ENCODE peak calls at places on chromosomes 4 and X, in five cellular contexts. Y is heart left ventricle, M is right cardiac atrium, Z is left ventricle myocardium inferior, U is lower lobe of right lung. J is an unnamed sample. For H3K9me3, the result is how much of the 10 kb centered on the place peaks cover.

GRCh38 chr4:51906167-51906647 is 63.3 kb downstream of the DCUN1D4 start:
- DNase-seq in Y (no peak), M (no peak), U (no peak), Z (no peak), J (no peak)

GRCh38 chr4:176302283-176303275 is 17.2 kb upstream of the SPCS3 start:
- DNase-seq in Y (no peak), M (no peak), U (no peak), Z (no peak), J (no peak)

GRCh38 chr4:151953286-151953685 is 192.5 kb upstream of the GATB start:
- DNase-seq in M (no peak), Z (no peak), U (no peak), Y (no peak), J (no peak)

GRCh38 chr4:123421227-123421941 is 24.8 kb downstream of the SPRY1 start:
- DNase-seq in U (no peak), Z (no peak), Y (no peak), M (no peak), J (no peak)

GRCh38 chrX:86946569-86946968 is 571.0 kb upstream of the KLHL4 start:
- DNase-seq in Y (no peak), Z (no peak), M (no peak), U (no peak), J (no peak)

GRCh38 chrX:39309018-39309620 is 507.9 kb downstream of the MID1IP1 start:
- DNase-seq in M (no peak), U (no peak), Y (no peak), Z (no peak), J (no peak)

GRCh38 chr4:139656614-139657486 is 8.8 kb upstream of the MGST2 start:
- DNase-seq in Z (peak), M (peak), Y (peak), U (peak), J (no peak)

GRCh38 chr4:98557497-98557896 is 100.9 kb downstream of the TSPAN5 start:
- DNase-seq in Z (no peak), M (no peak), Y (no peak), U (peak), J (no peak)

GRCh38 chrX:125132274-125132673 is 187.4 kb upstream of the TEX13C start:
- DNase-seq in Z (no peak), U (no peak), Y (no peak), M (no peak), J (no peak)

GRCh38 chr4:186918466-186918865 is 194.8 kb upstream of the FAT1 start:
- DNase-seq in U (no peak), Y (no peak), M (no peak), Z (no peak), J (no peak)

GRCh38 chrX:40806511-40807220 is 71.3 kb upstream of the MED14 start:
- DNase-seq in U (no peak), Z (no peak), Y (no peak), M (no peak), J (no peak)

GRCh38 chr4:153188966-153189801 is 15.1 kb upstream of the TRIM2 start:
- DNase-seq in M (no peak), Y (no peak), U (no peak), Z (no peak), J (no peak)

GRCh38 chr4:3413217-3413671 is 28.5 kb upstream of the HGFAC start:
- DNase-seq in U (peak), M (no peak), Y (no peak), Z (no peak), J (no peak)

GRCh38 chr4:88609387-88609786 is 17.1 kb downstream of the HERC3 start:
- DNase-seq in Z (no peak), Y (no peak), U (no peak), M (no peak), J (no peak)

GRCh38 chrX:134244043-134244442 is 7.1 kb downstream of the CCDC160 start:
- DNase-seq in U (no peak), Y (no peak), M (no peak), Z (no peak), J (no peak)

GRCh38 chr4:24796632-24797031 is 1.3 kb downstream of the SOD3 start:
- DNase-seq in M (no peak), Y (no peak), Z (no peak), U (no peak), J (no peak)

GRCh38 chr4:53489279-53489889 is 101.9 kb downstream of the LNX1 start:
- DNase-seq in Z (no peak), Y (no peak), M (no peak), U (no peak), J (no peak)

GRCh38 chr4:103400405-103400804 is 202.3 kb upstream of the CENPE start:
- DNase-seq in U (no peak), Z (no peak), M (no peak), Y (no peak), J (no peak)

GRCh38 chrX:63434665-63435064 is 83.5 kb upstream of the SPIN4 start:
- DNase-seq in Y (no peak), U (no peak), M (no peak), Z (no peak), J (no peak)

GRCh38 chr4:132065940-132066495 is 1083.1 kb upstream of the PCDH10 start:
- DNase-seq in Z (no peak), U (no peak), Y (no peak), M (no peak), J (no peak)

GRCh38 chrX:109886122-109886761 is 116.7 kb upstream of the TMEM164 start:
- DNase-seq in Z (peak), U (peak), Y (no peak), M (peak), J (no peak)

GRCh38 chrX:20063716-20064351 is 52.9 kb downstream of the MAP7D2 start:
- DNase-seq in Y (no peak), U (no peak), M (no peak), Z (no peak), J (no peak)

GRCh38 chrX:24196509-24196908 is 47.0 kb downstream of the ZFX start:
- DNase-seq in M (no peak), U (no peak), Y (no peak), Z (no peak), J (no peak)

GRCh38 chr4:92234393-92235176 is 69.2 kb upstream of the GRID2 start:
- DNase-seq in Z (no peak), U (no peak), M (no peak), Y (no peak), J (no peak)

GRCh38 chrX:44742480-44743155 is 101.2 kb upstream of the DUSP21 start:
- DNase-seq in M (no peak), Y (no peak), U (no peak), Z (no peak), J (no peak)

GRCh38 chrX:73847991-73848390 is 285.0 kb downstream of the CHIC1 start:
- DNase-seq in M (no peak), Z (no peak), U (no peak), Y (no peak), J (no peak)
- H3K9me3 ChIP-seq in M (under half), Z (under half), U (under half), Y (under half), J (under half)

GRCh38 chrX:53594354-53594753 is 92.2 kb downstream of the HUWE1 start:
- DNase-seq in M (no peak), U (no peak), Y (no peak), Z (no peak), J (no peak)
- H3K9me3 ChIP-seq in M (under half), U (under half), Y (under half), Z (under half), J (under half)

DNA sequence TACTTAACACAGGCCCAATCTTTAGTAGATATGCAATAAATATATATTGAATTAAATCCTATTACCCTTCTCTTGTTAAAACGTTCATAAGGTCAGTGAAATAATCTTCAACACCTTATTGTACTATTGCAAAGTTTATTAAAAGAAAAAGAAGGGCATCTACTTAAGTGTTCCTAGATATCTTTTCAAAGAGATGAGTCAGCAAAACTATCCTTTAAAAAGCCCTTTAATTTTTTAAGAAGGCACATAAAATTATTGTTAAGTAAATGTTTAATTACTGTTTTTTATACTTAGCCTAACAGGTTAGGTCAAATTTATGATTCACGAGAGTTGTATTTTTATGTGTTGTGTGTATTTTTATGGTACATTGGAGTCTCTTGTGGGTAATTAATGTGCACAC is 77.3 kb upstream of the PPP1R2C start:
- DNase-seq in M (no peak), Z (no peak), U (no peak), Y (no peak), J (no peak)
- H3K9me3 ChIP-seq in M (under half), Z (under half), U (under half), Y (under half), J (under half)

GRCh38 chr4:26950446-26950845 is 89.8 kb downstream of the STIM2 start:
- DNase-seq in Z (no peak), M (no peak), U (no peak), Y (no peak), J (no peak)
- H3K9me3 ChIP-seq in Z (under half), M (under half), U (under half), Y (under half), J (under half)

GRCh38 chrX:56288607-56289006 is 56.5 kb downstream of the KLF8 start:
- DNase-seq in M (no peak), Y (no peak), Z (no peak), U (no peak), J (no peak)
- H3K9me3 ChIP-seq in M (under half), Y (under half), Z (under half), U (under half), J (under half)

GRCh38 chr4:1250527-1250812 is 1.5 kb upstream of the CTBP1 start:
- DNase-seq in U (no peak), Z (no peak), M (no peak), Y (no peak), J (no peak)
- H3K9me3 ChIP-seq in U (under half), Z (under half), M (under half), Y (under half), J (under half)